ENCODE peak calls at places on chromosomes 6 and 20, in seven cellular contexts. Q is GM23338; K is small intestine; M is body of pancreas; N is mesenchymal stem cell; I is naive thymus-derived CD4-positive, alpha-beta T cell; A is CD8-positive, alpha-beta memory T cell. L is an unnamed sample. For H3K36me3, the result is how much of the 10 kb centered on the place peaks cover.

GRCh38 chr6:34771727-34772126 is 14.4 kb downstream of the SNRPC start:
- DNase-seq in N (peak), M (no peak), I (no peak), K (no peak), A (no peak), Q (no peak), L (no peak)

GRCh38 chr6:25889877-25890853 is 16.1 kb upstream of the SLC17A3 start:
- DNase-seq in M (peak), Q (peak), A (no peak), I (no peak), N (peak), K (peak), L (peak)

GRCh38 chr20:46774943-46775560 is 65.6 kb downstream of the SLC2A10 start:
- DNase-seq in M (no peak), Q (no peak), N (no peak), A (no peak), K (no peak), I (no peak), L (no peak)

GRCh38 chr6:126172151-126172550 is 167.8 kb upstream of the CENPW start:
- DNase-seq in A (no peak), Q (no peak), M (no peak), N (no peak), I (no peak), K (no peak), L (peak)

GRCh38 chr6:72748759-72749158 is 126.9 kb downstream of the KCNQ5 start:
- DNase-seq in Q (no peak), M (no peak), I (no peak), K (no peak), A (no peak), N (no peak), L (no peak)

GRCh38 chr6:168043193-168043847 is 35.7 kb downstream of the FRMD1 start:
- DNase-seq in K (no peak), Q (no peak), A (no peak), I (no peak), M (no peak), N (no peak), L (no peak)

GRCh38 chr20:45300961-45301360 is 5.7 kb upstream of the RBPJL start:
- DNase-seq in A (no peak), K (no peak), Q (peak), N (peak), M (no peak), I (no peak), L (peak)

GRCh38 chr6:71473908-71474307 is 185.3 kb downstream of the OGFRL1 start:
- DNase-seq in N (peak), M (peak), K (no peak), A (no peak), Q (no peak), I (no peak), L (no peak)

GRCh38 chr20:39195495-39196129 is 233.5 kb downstream of the DHX35 start:
- DNase-seq in N (no peak), I (no peak), K (no peak), A (no peak), Q (peak), M (no peak), L (no peak)

GRCh38 chr6:3284436-3284876 is 25.7 kb downstream of the PSMG4 start:
- DNase-seq in M (no peak), I (no peak), A (no peak), K (no peak), N (no peak), Q (no peak), L (no peak)

GRCh38 chr6:10278786-10279185 is 136.1 kb downstream of the TFAP2A start:
- DNase-seq in I (no peak), N (no peak), K (no peak), Q (no peak), A (no peak), M (no peak), L (no peak)

GRCh38 chr6:40713002-40713719 is 126.0 kb upstream of the LRFN2 start:
- DNase-seq in M (no peak), N (peak), A (no peak), K (no peak), Q (peak), I (no peak), L (peak)

GRCh38 chr20:25090492-25091429 is 8.8 kb upstream of the VSX1 start:
- DNase-seq in N (no peak), Q (no peak), K (peak), M (no peak), I (peak), A (peak), L (no peak)

GRCh38 chr20:58579819-58580492 is 64.8 kb upstream of the APCDD1L start:
- DNase-seq in Q (no peak), M (no peak), I (no peak), K (no peak), N (no peak), A (no peak), L (no peak)

GRCh38 chr6:52745764-52746201 is 17.5 kb downstream of the GSTA2 start:
- DNase-seq in K (no peak), I (no peak), A (no peak), N (no peak), Q (no peak), M (no peak), L (no peak)

GRCh38 chr6:30813623-30814136 is 69.3 kb upstream of the IER3 start:
- DNase-seq in K (no peak), A (no peak), M (no peak), I (no peak), Q (no peak), N (peak), L (no peak)

GRCh38 chr6:134686071-134686470 is 263.8 kb downstream of the ALDH8A1 start:
- DNase-seq in Q (no peak), I (no peak), K (no peak), N (no peak), A (no peak), M (no peak), L (no peak)

GRCh38 chr6:81169166-81169565 is 583.3 kb downstream of the TENT5A start:
- DNase-seq in Q (no peak), A (no peak), N (peak), K (no peak), M (no peak), I (no peak), L (no peak)

GRCh38 chr20:63745961-63746765 is 6.6 kb downstream of the SLC2A4RG start:
- DNase-seq in K (no peak), A (no peak), I (no peak), Q (no peak), M (no peak), N (no peak), L (no peak)

GRCh38 chr6:21045135-21045616 is 510.9 kb downstream of the CDKAL1 start:
- DNase-seq in A (no peak), K (no peak), N (no peak), Q (no peak), M (no peak), I (no peak), L (no peak)

GRCh38 chr20:45510242-45510862 is 5.1 kb downstream of the SPINT3 start:
- DNase-seq in A (no peak), I (no peak), N (peak), Q (no peak), M (no peak), K (no peak), L (no peak)

GRCh38 chr20:59560588-59561227 is 43.6 kb upstream of the PHACTR3 start:
- DNase-seq in I (no peak), A (no peak), Q (peak), K (peak), N (no peak), M (no peak), L (no peak)

GRCh38 chr6:145749632-145750031 is 14.3 kb upstream of the EPM2A start:
- DNase-seq in Q (no peak), A (no peak), M (no peak), K (peak), I (no peak), N (peak), L (no peak)

GRCh38 chr20:47464380-47465101 is 37.1 kb upstream of the NCOA3 start:
- DNase-seq in Q (peak), I (no peak), A (no peak), N (peak), M (peak), K (peak), L (peak)

GRCh38 chr6:72675396-72675795 is 53.5 kb downstream of the KCNQ5 start:
- DNase-seq in A (no peak), I (no peak), M (no peak), Q (no peak), K (no peak), N (no peak), L (no peak)

GRCh38 chr6:50958148-50958547 is 139.5 kb downstream of the TFAP2B start:
- DNase-seq in N (no peak), A (no peak), I (no peak), K (no peak), Q (no peak), M (no peak), L (no peak)

GRCh38 chr20:774680-775057 is 6.4 kb upstream of the SLC52A3 start:
- DNase-seq in N (no peak), I (no peak), Q (no peak), A (no peak), M (no peak), K (no peak), L (no peak)

GRCh38 chr6:31401403-31401802 is 2.0 kb upstream of the MICA start:
- DNase-seq in N (peak), K (peak), A (no peak), Q (no peak), I (no peak), M (peak), L (no peak)

DNA sequence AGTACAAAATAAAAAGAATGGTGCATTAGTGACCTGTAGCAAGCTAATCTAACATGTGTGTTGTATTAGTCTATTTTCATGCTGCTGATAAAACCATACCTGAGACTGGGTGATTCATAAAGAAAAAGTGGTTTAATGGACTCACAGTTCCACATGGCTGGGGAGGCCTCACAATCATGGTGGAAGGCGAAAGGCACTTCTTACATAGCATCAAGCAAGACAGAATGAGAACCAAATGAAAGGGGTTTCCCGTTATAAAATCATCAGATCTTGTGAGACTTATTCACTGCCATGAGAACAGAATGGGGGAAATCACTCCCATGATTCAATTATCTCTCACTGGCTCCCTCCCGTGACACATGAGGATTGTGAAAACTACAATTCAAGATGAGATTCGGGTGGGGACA is 45.4 kb upstream of the AIG1 start:
- DNase-seq in N (no peak), M (no peak), A (no peak), Q (no peak), K (no peak), I (no peak), L (no peak)
- H3K27ac ChIP-seq in N (no peak), M (no peak), A (no peak), Q (no peak), K (no peak), I (no peak), L (no peak)

DNA sequence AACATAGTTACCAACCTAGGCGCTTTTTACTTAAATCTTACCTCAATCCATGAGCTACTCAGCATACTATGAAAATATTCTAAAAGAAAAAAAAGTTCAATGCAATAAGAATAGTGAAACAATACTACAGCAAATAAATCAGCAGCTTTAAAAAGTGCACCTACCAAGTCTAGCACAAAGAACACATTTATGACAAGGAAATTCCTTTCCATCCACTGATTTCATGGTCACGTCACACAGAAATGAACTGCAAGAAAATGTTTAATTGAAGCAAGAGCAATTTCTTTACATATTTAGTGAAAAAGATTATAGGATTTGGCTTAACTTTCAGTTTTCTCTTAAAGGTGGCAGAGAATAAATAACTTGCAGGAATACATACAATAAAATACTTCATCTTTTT is 36.2 kb downstream of the IBTK start:
- DNase-seq in K (no peak), I (no peak), N (no peak), Q (no peak), A (no peak), M (no peak), L (no peak)
- H3K36me3 ChIP-seq in K (under half), I (under half), N (under half), Q (under half), A (under half), M (under half), L (under half)

GRCh38 chr6:114202389-114202788 is 140.4 kb downstream of the HS3ST5 start:
- DNase-seq in M (no peak), A (no peak), N (no peak), K (no peak), Q (peak), I (no peak), L (no peak)
- H3K27ac ChIP-seq in M (no peak), A (no peak), N (no peak), K (no peak), Q (peak), I (no peak), L (no peak)

GRCh38 chr6:13286185-13286584 is 42.2 kb downstream of the TBC1D7 start:
- DNase-seq in Q (no peak), A (no peak), I (no peak), K (no peak), N (no peak), M (no peak), L (no peak)
- H3K36me3 ChIP-seq in Q (under half), A (under half), I (under half), K (under half), N (under half), M (under half), L (under half)

GRCh38 chr20:50130995-50131394 is 18.0 kb upstream of the UBE2V1 start:
- DNase-seq in N (no peak), I (no peak), K (no peak), Q (no peak), A (no peak), M (no peak), L (no peak)
- H3K27ac ChIP-seq in N (no peak), I (no peak), K (no peak), Q (no peak), A (no peak), M (no peak), L (no peak)

GRCh38 chr20:38138086-38138777 is 26.8 kb downstream of the TGM2 start:
- DNase-seq in A (no peak), I (no peak), N (no peak), Q (no peak), K (no peak), M (no peak), L (no peak)

GRCh38 chr20:38141154-38141888 is 23.7 kb downstream of the TGM2 start:
- DNase-seq in Q (no peak), M (no peak), A (no peak), K (no peak), I (no peak), N (no peak), L (no peak)

GRCh38 chr20:38139919-38140753 is 24.9 kb downstream of the TGM2 start:
- DNase-seq in K (peak), I (no peak), M (no peak), A (no peak), N (peak), Q (no peak), L (no peak)

GRCh38 chr20:38137441-38138037 is 27.5 kb downstream of the TGM2 start:
- DNase-seq in K (no peak), N (no peak), Q (no peak), A (no peak), M (no peak), I (no peak), L (no peak)

DNA sequence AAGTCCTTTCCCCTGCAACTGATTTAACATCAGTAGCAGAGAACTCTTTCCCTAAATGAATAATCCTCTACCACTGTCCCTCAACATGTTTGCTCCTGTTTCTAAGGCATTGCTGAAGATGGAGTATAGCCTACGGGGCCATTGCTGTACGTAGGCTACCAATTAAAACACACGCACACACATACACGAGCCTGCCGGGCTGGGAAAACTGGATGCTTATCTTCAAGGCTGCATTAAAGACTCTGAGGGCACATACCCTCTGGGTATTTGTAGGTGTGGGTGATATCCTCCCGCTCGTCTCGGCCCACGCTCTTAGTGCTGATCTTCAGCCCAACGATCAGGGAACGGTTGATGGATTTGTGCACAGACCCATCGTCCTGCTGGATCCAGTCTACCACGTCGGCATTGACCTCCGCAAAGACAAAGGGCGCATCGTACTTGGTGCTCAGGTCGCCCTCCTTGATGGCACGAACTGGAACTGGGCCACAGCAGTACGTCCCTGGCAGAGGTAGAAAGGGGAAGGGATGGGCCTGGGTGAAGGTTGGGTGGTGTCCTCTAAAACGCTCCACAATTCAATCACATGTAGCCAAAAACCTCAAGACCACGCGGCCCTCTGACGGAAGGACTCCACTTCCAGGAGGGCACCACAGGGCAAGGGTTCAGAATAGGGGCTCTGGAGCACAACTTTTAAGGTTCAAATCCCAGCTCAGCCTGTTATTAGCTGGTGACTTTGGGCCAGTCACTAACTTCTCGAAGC is 25.7 kb downstream of the TGM2 start:
- DNase-seq in I (no peak), A (no peak), M (no peak), N (no peak), Q (no peak), K (no peak), L (no peak)
- H3K36me3 ChIP-seq in I (under half), A (under half), M (under half), N (under half), Q (under half), K (under half), L (under half)

GRCh38 chr6:70370496-70370895 is 42.8 kb upstream of the FAM135A start:
- DNase-seq in K (no peak), N (no peak), Q (no peak), A (no peak), M (no peak), I (no peak), L (no peak)
- H3K27ac ChIP-seq in K (no peak), N (no peak), Q (no peak), A (no peak), M (no peak), I (no peak), L (peak)

GRCh38 chr20:49030954-49031619 is 15.0 kb upstream of the CSE1L start:
- DNase-seq in A (no peak), N (no peak), M (no peak), I (no peak), K (no peak), Q (no peak), L (no peak)
- H3K36me3 ChIP-seq in A (under half), N (under half), M (under half), I (under half), K (under half), Q (under half), L (half or more)